ENCODE peak calls at places on chromosome 3, in seven cellular contexts. B, R, N, K, T, W and E are unnamed samples.

GRCh38 chr3:16373270-16373785 is 108.3 kb downstream of the OXNAD1 start:
- DNase-seq in B (no peak), R (no peak), N (no peak), K (no peak), T (no peak), W (no peak), E (no peak)

GRCh38 chr3:133512416-133513089 is 60.9 kb upstream of the CDV3 start:
- DNase-seq in B (no peak), R (no peak), N (no peak), K (no peak), T (no peak), W (no peak), E (no peak)

GRCh38 chr3:71510485-71510884 is 73.0 kb downstream of the FOXP1 start:
- DNase-seq in B (peak), R (peak), N (peak), K (no peak), T (no peak), W (no peak), E (no peak)

GRCh38 chr3:161083131-161083530 is 22.0 kb downstream of the B3GALNT1 start:
- DNase-seq in B (no peak), R (no peak), N (no peak), K (no peak), T (no peak), W (no peak), E (no peak)

GRCh38 chr3:126711361-126711760 is 7.3 kb downstream of the CHCHD6 start:
- DNase-seq in B (peak), R (peak), N (peak), K (no peak), T (no peak), W (no peak), E (no peak)

GRCh38 chr3:167187211-167187610 is 192.9 kb downstream of the ZBBX start:
- DNase-seq in B (no peak), R (no peak), N (no peak), K (no peak), T (no peak), W (no peak), E (no peak)

GRCh38 chr3:186953011-186953487 is 22.7 kb downstream of the ST6GAL1 start:
- DNase-seq in B (peak), R (peak), N (peak), K (peak), T (no peak), W (no peak), E (no peak)

GRCh38 chr3:57983734-57984518 is 24.3 kb upstream of the FLNB start:
- DNase-seq in B (peak), R (peak), N (peak), K (peak), T (no peak), W (no peak), E (peak)

GRCh38 chr3:161975201-161975600 is 478.6 kb downstream of the OTOL1 start:
- DNase-seq in B (no peak), R (no peak), N (no peak), K (no peak), T (no peak), W (no peak), E (no peak)

GRCh38 chr3:129481783-129482332 is 41.8 kb downstream of the IFT122 start:
- DNase-seq in B (no peak), R (peak), N (peak), K (no peak), T (no peak), W (peak), E (no peak)

GRCh38 chr3:31227152-31227581 is 305.6 kb upstream of the STT3B start:
- DNase-seq in B (no peak), R (no peak), N (no peak), K (peak), T (no peak), W (no peak), E (peak)

GRCh38 chr3:43632269-43632733 is 10.5 kb upstream of the ANO10 start:
- DNase-seq in B (peak), R (peak), N (peak), K (peak), T (no peak), W (no peak), E (no peak)

GRCh38 chr3:64150527-64151238 is 74.6 kb downstream of the PRICKLE2 start:
- DNase-seq in B (peak), R (peak), N (peak), K (peak), T (no peak), W (peak), E (no peak)

GRCh38 chr3:137165117-137165806 is 207.5 kb downstream of the IL20RB start:
- DNase-seq in B (peak), R (peak), N (peak), K (peak), T (no peak), W (no peak), E (no peak)

GRCh38 chr3:13419356-13420050 is 619 bp downstream of the NUP210 start:
- DNase-seq in B (no peak), R (peak), N (no peak), K (peak), T (no peak), W (peak), E (peak)

GRCh38 chr3:13012228-13012691 is 61.0 kb downstream of the IQSEC1 start:
- DNase-seq in B (peak), R (peak), N (no peak), K (no peak), T (no peak), W (no peak), E (peak)

GRCh38 chr3:172751188-172751571 is 654 bp downstream of the ECT2 start:
- DNase-seq in B (peak), R (peak), N (no peak), K (peak), T (no peak), W (peak), E (no peak)

GRCh38 chr3:127676921-127677351 is 4.2 kb downstream of the ABTB1 start:
- DNase-seq in B (no peak), R (no peak), N (no peak), K (no peak), T (no peak), W (no peak), E (no peak)

GRCh38 chr3:157369712-157370447 is 66.8 kb upstream of the PTX3 start:
- DNase-seq in B (no peak), R (no peak), N (no peak), K (no peak), T (no peak), W (no peak), E (no peak)

GRCh38 chr3:135226057-135226456 is 431.0 kb downstream of the EPHB1 start:
- DNase-seq in B (no peak), R (no peak), N (no peak), K (no peak), T (no peak), W (no peak), E (peak)

GRCh38 chr3:47379488-47379899 is 1.3 kb upstream of the PTPN23 start:
- DNase-seq in B (no peak), R (no peak), N (no peak), K (no peak), T (no peak), W (no peak), E (no peak)

GRCh38 chr3:73727854-73728253 is 103.1 kb upstream of the PDZRN3 start:
- DNase-seq in B (no peak), R (peak), N (no peak), K (no peak), T (no peak), W (no peak), E (no peak)

GRCh38 chr3:151709847-151710246 is 23.9 kb upstream of the AADACL2 start:
- DNase-seq in B (peak), R (peak), N (peak), K (no peak), T (no peak), W (no peak), E (no peak)

GRCh38 chr3:94303897-94304296 is 241.0 kb downstream of the NSUN3 start:
- DNase-seq in B (peak), R (peak), N (peak), K (peak), T (no peak), W (no peak), E (no peak)

GRCh38 chr3:187734841-187735240 is 10.4 kb downstream of the BCL6 start:
- DNase-seq in B (no peak), R (no peak), N (no peak), K (no peak), T (no peak), W (no peak), E (no peak)

GRCh38 chr3:71955549-71956373 is 170.8 kb upstream of the PROK2 start:
- DNase-seq in B (peak), R (peak), N (peak), K (peak), T (peak), W (peak), E (peak)

GRCh38 chr3:107604057-107604802 is 81.5 kb downstream of the BBX start:
- DNase-seq in B (peak), R (peak), N (peak), K (no peak), T (no peak), W (no peak), E (no peak)

GRCh38 chr3:71039332-71039731 is 544.2 kb downstream of the FOXP1 start:
- DNase-seq in B (no peak), R (no peak), N (no peak), K (no peak), T (no peak), W (no peak), E (no peak)

GRCh38 chr3:186099178-186099577 is 9.7 kb downstream of the ETV5 start:
- DNase-seq in B (peak), R (peak), N (peak), K (peak), T (no peak), W (peak), E (no peak)

GRCh38 chr3:29525254-29525881 is 244.5 kb downstream of the RBMS3 start:
- DNase-seq in B (peak), R (peak), N (peak), K (peak), T (no peak), W (no peak), E (no peak)

GRCh38 chr3:179716811-179717210 is 64.0 kb downstream of the USP13 start:
- DNase-seq in B (peak), R (peak), N (peak), K (no peak), T (no peak), W (no peak), E (no peak)

GRCh38 chr3:139732729-139733128 is 55.0 kb upstream of the NMNAT3 start:
- DNase-seq in B (no peak), R (no peak), N (no peak), K (no peak), T (no peak), W (no peak), E (no peak)

GRCh38 chr3:177196473-177197040 is 725 bp downstream of the TBL1XR1 start:
- DNase-seq in B (peak), R (peak), N (no peak), K (peak), T (no peak), W (peak), E (peak)

GRCh38 chr3:188786424-188786823 is 385.3 kb upstream of the TPRG1 start:
- DNase-seq in B (no peak), R (no peak), N (no peak), K (peak), T (no peak), W (no peak), E (no peak)

GRCh38 chr3:155101398-155101797 is 21.3 kb downstream of the MME start:
- DNase-seq in B (peak), R (no peak), N (peak), K (no peak), T (no peak), W (no peak), E (peak)

GRCh38 chr3:130894130-130894872 is 417 bp downstream of the ATP2C1 start:
- DNase-seq in B (no peak), R (peak), N (peak), K (no peak), T (no peak), W (peak), E (peak)
- H2AFZ ChIP-seq in B (peak), R (peak), N (peak), K (peak), T (no peak), W (peak), E (peak)

GRCh38 chr3:153129426-153129825 is 32.6 kb upstream of the RAP2B start:
- DNase-seq in B (no peak), R (no peak), N (no peak), K (no peak), T (no peak), W (no peak), E (no peak)

GRCh38 chr3:153130312-153130977 is 31.6 kb upstream of the RAP2B start:
- DNase-seq in B (peak), R (peak), N (peak), K (peak), T (no peak), W (no peak), E (no peak)

GRCh38 chr3:153127788-153128187 is 34.2 kb upstream of the RAP2B start:
- DNase-seq in B (peak), R (no peak), N (peak), K (no peak), T (no peak), W (no peak), E (no peak)

GRCh38 chr3:153129866-153130265 is 32.2 kb upstream of the RAP2B start:
- DNase-seq in B (no peak), R (no peak), N (no peak), K (no peak), T (no peak), W (no peak), E (no peak)
- H3K27ac ChIP-seq in B (peak), R (no peak), N (peak), K (peak), T (no peak), W (peak), E (no peak)

GRCh38 chr3:21750831-21751391 is at the start of gene ZNF385D:
- DNase-seq in B (peak), R (peak), N (peak), K (peak), T (peak), W (peak), E (no peak)
- H3K9ac ChIP-seq in B (no peak), R (peak), N (peak), K (peak), T (peak), W (peak), E (no peak)

GRCh38 chr3:98553751-98554150 is 22.0 kb downstream of the GPR15 start:
- DNase-seq in B (no peak), R (no peak), N (no peak), K (no peak), T (no peak), W (no peak), E (no peak)

GRCh38 chr3:98553021-98553563 is 21.3 kb downstream of the GPR15 start:
- DNase-seq in B (no peak), R (no peak), N (no peak), K (no peak), T (no peak), W (no peak), E (no peak)

GRCh38 chr3:98550833-98551232 is 19.1 kb downstream of the GPR15 start:
- DNase-seq in B (no peak), R (no peak), N (no peak), K (no peak), T (no peak), W (no peak), E (no peak)

GRCh38 chr3:98552232-98553020 is 20.6 kb downstream of the GPR15 start:
- DNase-seq in B (no peak), R (no peak), N (no peak), K (no peak), T (no peak), W (no peak), E (no peak)

GRCh38 chr3:98551754-98552153 is 20.0 kb downstream of the GPR15 start:
- DNase-seq in B (no peak), R (no peak), N (no peak), K (no peak), T (no peak), W (no peak), E (no peak)
- H2AFZ ChIP-seq in B (no peak), R (no peak), N (no peak), K (no peak), T (no peak), W (no peak), E (no peak)

GRCh38 chr3:150610785-150611184 is 7.7 kb downstream of the SELENOT start:
- DNase-seq in B (no peak), R (peak), N (no peak), K (no peak), T (no peak), W (no peak), E (no peak)
- H3K27ac ChIP-seq in B (no peak), R (no peak), N (no peak), K (no peak), T (no peak), W (no peak), E (no peak)

DNA sequence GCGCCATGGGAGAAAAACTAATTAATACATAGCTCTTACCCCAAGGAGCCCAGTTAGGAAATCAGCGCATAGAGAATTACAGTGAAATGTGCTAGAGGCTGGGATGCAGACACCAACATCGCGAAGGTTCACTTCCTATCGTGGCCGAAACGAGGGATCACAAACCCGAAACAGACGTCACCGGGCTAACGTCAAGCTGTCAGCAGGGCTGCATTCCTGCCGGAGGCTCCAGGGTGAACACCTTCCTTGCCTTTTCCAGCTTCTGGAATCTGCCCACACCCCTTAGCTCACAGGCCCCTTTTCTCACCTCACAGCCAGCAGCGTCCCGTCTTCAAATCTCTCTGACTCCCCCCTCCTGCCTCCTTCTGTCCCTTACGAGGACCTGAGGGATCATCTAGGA is 13.0 kb downstream of the GP5 start:
- DNase-seq in B (no peak), R (no peak), N (no peak), K (no peak), T (no peak), W (no peak), E (no peak)
- H3K9ac ChIP-seq in B (no peak), R (no peak), N (no peak), K (no peak), T (no peak), W (no peak), E (no peak)